ENCODE peak calls at places on chromosomes 3 and 15, in seven cellular contexts. B is uterus, V is small intestine, A is transverse colon, I is aorta, H is cardiac muscle cell, Z is mucosa of descending colon. X is an unnamed sample.
A peak's percentile ranks its signal among the peaks of the same experiment; 100 is the strongest.

GRCh38 chr3:59425371-59425770 is 375.5 kb upstream of the CFAP20DC start:
- DNase-seq in H (no peak), A (no peak), B (peak; percentile 22), I (no peak), Z (no peak), V (no peak), X (no peak)

GRCh38 chr3:14301558-14301957 is 100.8 kb upstream of the SLC6A6 start:
- DNase-seq in I (no peak), A (peak; percentile 31), B (peak; percentile 56), V (no peak), H (no peak), Z (no peak), X (no peak)

GRCh38 chr3:114872588-114872987 is 274.5 kb downstream of the ZBTB20 start:
- DNase-seq in I (no peak), H (no peak), A (no peak), V (peak; percentile 10), Z (no peak), B (no peak), X (no peak)

GRCh38 chr3:13638927-13639326 is 90.0 kb downstream of the FBLN2 start:
- DNase-seq in I (no peak), A (no peak), B (no peak), Z (no peak), H (no peak), V (no peak), X (no peak)

GRCh38 chr3:55466526-55466925 is 20.6 kb downstream of the WNT5A start:
- DNase-seq in V (no peak), A (no peak), I (no peak), H (no peak), B (no peak), Z (no peak), X (no peak)

GRCh38 chr15:79494392-79494909 is 62.3 kb downstream of the MINAR1 start:
- DNase-seq in V (no peak), B (no peak), Z (no peak), A (no peak), H (no peak), I (no peak), X (no peak)

GRCh38 chr3:108838411-108838810 is 15.8 kb downstream of the TRAT1 start:
- DNase-seq in Z (no peak), V (no peak), A (no peak), H (no peak), I (no peak), B (no peak), X (no peak)

GRCh38 chr3:171874251-171874679 is 31.1 kb downstream of the TMEM212 start:
- DNase-seq in V (no peak), I (peak; percentile 48), A (no peak), H (peak; percentile 33), B (no peak), Z (no peak), X (no peak)

GRCh38 chr3:194029846-194030245 is 106.1 kb upstream of the HES1 start:
- DNase-seq in H (no peak), B (no peak), V (peak; percentile 88), A (peak; percentile 51), I (no peak), Z (no peak), X (peak; percentile 19)

GRCh38 chr3:56251343-56251945 is 216.8 kb downstream of the ERC2 start:
- DNase-seq in V (peak; percentile 43), I (no peak), A (peak; percentile 17), B (peak; percentile 19), H (peak; percentile 71), Z (peak; percentile 67), X (peak; percentile 49)

GRCh38 chr3:127050733-127051132 is 67.8 kb downstream of the PLXNA1 start:
- DNase-seq in B (no peak), V (no peak), A (no peak), H (no peak), Z (no peak), I (peak; percentile 42), X (no peak)

GRCh38 chr3:127233371-127233770 is 40.4 kb downstream of the PRR23E start:
- DNase-seq in I (no peak), Z (peak; percentile 12), A (no peak), H (peak; percentile 84), B (no peak), V (no peak), X (no peak)

GRCh38 chr3:27943106-27943505 is 221.0 kb upstream of the EOMES start:
- DNase-seq in V (peak; percentile 3), Z (peak; percentile 25), H (peak; percentile 55), B (no peak), A (no peak), I (no peak), X (no peak)

GRCh38 chr15:39583586-39584265 is 2.8 kb downstream of the THBS1 start:
- DNase-seq in A (peak; percentile 75), I (no peak), H (peak; percentile 38), V (no peak), Z (peak; percentile 66), B (no peak), X (no peak)

GRCh38 chr15:50820808-50821382 is 55.4 kb upstream of the SPPL2A start:
- DNase-seq in Z (no peak), B (no peak), V (no peak), A (no peak), H (no peak), I (no peak), X (no peak)

GRCh38 chr3:47370887-47371697 is 9.7 kb upstream of the PTPN23 start:
- DNase-seq in I (no peak), Z (peak; percentile 46), A (peak; percentile 23), V (peak; percentile 26), H (peak; percentile 16), B (no peak), X (no peak)

GRCh38 chr3:194031867-194032635 is 103.9 kb upstream of the HES1 start:
- DNase-seq in V (peak; percentile 80), I (no peak), H (no peak), A (peak; percentile 58), B (no peak), Z (no peak), X (no peak)

GRCh38 chr15:60744826-60745225 is 265.9 kb upstream of the ICE2 start:
- DNase-seq in B (peak; percentile 31), V (no peak), Z (no peak), I (peak; percentile 69), A (no peak), H (no peak), X (no peak)

GRCh38 chr3:13507791-13508339 is 27.8 kb downstream of the HDAC11 start:
- DNase-seq in A (no peak), I (peak; percentile 50), V (no peak), B (no peak), H (no peak), Z (no peak), X (no peak)

GRCh38 chr3:121750087-121750415 is 510 bp upstream of the GOLGB1 start:
- DNase-seq in B (no peak), A (no peak), Z (no peak), I (no peak), V (no peak), H (no peak), X (no peak)

GRCh38 chr3:134326760-134327593 is 47.3 kb downstream of the AMOTL2 start:
- DNase-seq in B (peak; percentile 75), H (peak; percentile 67), I (no peak), Z (no peak), V (no peak), A (no peak), X (peak; percentile 69)

GRCh38 chr3:119747355-119747754 is 34.5 kb upstream of the NR1I2 start:
- DNase-seq in H (no peak), B (no peak), Z (no peak), A (no peak), I (no peak), V (no peak), X (no peak)

DNA sequence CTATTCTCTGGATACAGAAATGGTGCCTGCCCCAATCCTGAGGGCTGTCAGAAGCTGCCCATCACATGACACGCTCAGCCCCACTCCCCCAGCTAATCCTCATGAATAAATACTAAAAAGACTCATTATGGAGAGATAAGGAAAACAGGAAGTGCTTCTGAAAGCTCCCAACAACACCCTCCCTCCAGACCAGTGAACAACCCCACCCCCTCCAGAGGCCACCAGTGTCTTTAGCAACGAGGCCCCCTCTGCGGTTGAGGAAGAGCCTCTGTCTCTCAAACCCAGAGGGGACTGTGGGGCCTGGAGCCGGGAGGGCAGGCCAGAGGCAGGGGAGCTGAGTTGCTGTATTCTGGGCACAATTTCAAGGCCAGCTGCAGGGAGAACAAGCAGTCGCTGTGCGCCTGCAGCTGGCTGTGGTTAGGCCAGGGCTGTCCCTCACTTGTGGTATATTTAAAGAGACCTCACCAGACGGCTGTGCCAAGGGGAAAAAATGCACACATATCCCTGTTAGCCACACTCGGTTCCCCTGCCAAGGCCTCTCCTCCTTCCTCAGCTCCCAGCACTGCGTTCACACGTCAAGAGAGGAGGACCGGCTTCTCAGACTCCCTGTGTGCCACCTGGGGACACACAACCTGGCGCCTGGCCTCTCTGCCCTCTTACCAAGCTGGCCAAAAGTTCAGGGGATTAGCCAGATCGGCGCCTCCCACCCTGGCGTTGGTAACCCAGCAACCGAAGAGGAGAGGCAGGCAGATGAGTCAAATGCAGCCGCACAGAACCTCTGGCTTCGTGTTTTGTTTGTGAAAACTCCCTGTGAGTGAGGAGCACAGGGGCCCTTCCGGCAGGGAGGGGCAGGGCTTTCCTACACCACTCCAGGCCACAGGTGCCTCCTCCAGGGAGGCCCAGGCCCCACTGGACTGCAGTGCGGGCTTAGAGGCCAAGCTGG is 101.2 kb upstream of the ETV5 start:
- DNase-seq in H (no peak), B (peak; percentile 27), Z (peak; percentile 34), I (peak; percentile 70), A (peak; percentile 32), V (peak; percentile 28), X (peak; percentile 89)
- H3K4me1 ChIP-seq in H (peaks cover 16% of the 10 kb centered on the region), B (no peaks in the 10 kb centered on the region), Z (peaks cover 4% of the 10 kb centered on the region), I (peaks cover 4% of the 10 kb centered on the region), A (peaks cover 11% of the 10 kb centered on the region), V (no peaks in the 10 kb centered on the region), X (peaks cover 24% of the 10 kb centered on the region)

GRCh38 chr15:22954326-22954725 is 25.8 kb downstream of the CYFIP1 start:
- DNase-seq in B (no peak), Z (no peak), A (no peak), I (peak; percentile 25), H (no peak), V (no peak), X (no peak)
- H3K4me1 ChIP-seq in B (peaks cover 34% of the 10 kb centered on the region), Z (peaks cover 4% of the 10 kb centered on the region), A (peaks cover 10% of the 10 kb centered on the region), I (no peaks in the 10 kb centered on the region), H (peaks cover 4% of the 10 kb centered on the region), V (peaks cover 6% of the 10 kb centered on the region), X (peaks cover 52% of the 10 kb centered on the region)

GRCh38 chr3:65953301-65953812 is 85.4 kb downstream of the MAGI1 start:
- DNase-seq in B (no peak), H (peak; percentile 81), V (peak; percentile 96), Z (peak; percentile 84), I (no peak), A (peak; percentile 86), X (peak; percentile 96)

GRCh38 chr3:65952842-65953241 is 85.9 kb downstream of the MAGI1 start:
- DNase-seq in H (no peak), B (no peak), I (no peak), V (no peak), A (no peak), Z (no peak), X (no peak)

GRCh38 chr3:65955792-65956477 is 82.8 kb downstream of the MAGI1 start:
- DNase-seq in A (peak; percentile 42), I (no peak), B (no peak), Z (peak; percentile 39), H (no peak), V (peak; percentile 32), X (no peak)

GRCh38 chr3:65951836-65952505 is 86.7 kb downstream of the MAGI1 start:
- DNase-seq in B (no peak), H (no peak), I (no peak), V (no peak), A (no peak), Z (no peak), X (no peak)

GRCh38 chr3:65953881-65954733 is 84.6 kb downstream of the MAGI1 start:
- DNase-seq in Z (peak; percentile 83), B (no peak), H (no peak), A (peak; percentile 72), I (peak; percentile 50), V (peak; percentile 84), X (peak; percentile 95)
- H3K4me1 ChIP-seq in Z (peaks cover 39% of the 10 kb centered on the region), B (no peaks in the 10 kb centered on the region), H (peaks cover 25% of the 10 kb centered on the region), A (peaks cover 47% of the 10 kb centered on the region), I (peaks cover 13% of the 10 kb centered on the region), V (peaks cover 6% of the 10 kb centered on the region), X (peaks cover 65% of the 10 kb centered on the region)

GRCh38 chr3:66498718-66499611 is 1.9 kb downstream of the LRIG1 start:
- DNase-seq in I (peak; percentile 55), V (peak; percentile 29), H (no peak), A (no peak), B (no peak), Z (no peak), X (no peak)
- H3K4me1 ChIP-seq in I (peaks cover 3% of the 10 kb centered on the region), V (peaks cover 21% of the 10 kb centered on the region), H (peaks cover 60% of the 10 kb centered on the region), A (peaks cover 37% of the 10 kb centered on the region), B (no peaks in the 10 kb centered on the region), Z (peaks cover 41% of the 10 kb centered on the region), X (peaks cover 77% of the 10 kb centered on the region)

X was measured in body of pancreas.